ENCODE peak calls at places on chromosomes 1 and 21, in eight cellular contexts. S is CD8-positive, alpha-beta T cell; A is NB4; Y is astrocyte of the spinal cord; H is IMR-90; M is endothelial cell of umbilical vein; C is osteocyte; B is body of pancreas. U is an unnamed sample.

GRCh38 chr1:153353226-153353947 is 4.3 kb upstream of the S100A9 start:
- DNase-seq in H (no peak), Y (no peak), A (peak; percentile 39), M (no peak), S (no peak), B (no peak), C (peak; percentile 66), U (no peak)

GRCh38 chr1:6098303-6099215 is 52.9 kb downstream of the KCNAB2 start:
- DNase-seq in Y (peak; percentile 6), B (peak; percentile 24), M (no peak), C (no peak), H (no peak), S (no peak), A (no peak), U (no peak)

GRCh38 chr1:86773331-86774288 is 69.2 kb downstream of the SH3GLB1 start:
- DNase-seq in M (peak; percentile 32), C (no peak), A (no peak), B (no peak), S (no peak), Y (no peak), H (peak; percentile 58), U (no peak)

GRCh38 chr21:45935628-45936027 is 45.9 kb upstream of the COL6A1 start:
- DNase-seq in B (no peak), C (no peak), S (no peak), A (no peak), H (peak; percentile 63), Y (peak; percentile 53), M (no peak), U (no peak)

GRCh38 chr1:173112129-173112528 is 61.4 kb upstream of the TNFSF18 start:
- DNase-seq in C (no peak), B (no peak), A (peak; percentile 70), M (peak; percentile 76), Y (no peak), H (peak; percentile 67), S (no peak), U (no peak)

GRCh38 chr21:45403825-45404725 is 890 bp upstream of the COL18A1 start:
- DNase-seq in M (peak; percentile 7), Y (peak; percentile 59), S (no peak), C (no peak), A (no peak), H (peak; percentile 31), B (peak; percentile 48), U (no peak)

GRCh38 chr1:199272107-199272506 is 633.3 kb downstream of the PTPRC start:
- DNase-seq in S (no peak), A (no peak), H (peak; percentile 74), B (peak; percentile 3), M (no peak), Y (peak; percentile 91), C (no peak), U (no peak)

GRCh38 chr1:69858534-69858933 is 290.8 kb downstream of the LRRC7 start:
- DNase-seq in H (no peak), C (no peak), A (no peak), B (no peak), S (no peak), Y (peak; percentile 18), M (peak; percentile 61), U (no peak)

GRCh38 chr21:41726970-41727783 is 39.7 kb downstream of the RIPK4 start:
- DNase-seq in H (peak; percentile 42), S (no peak), A (peak; percentile 20), B (peak; percentile 55), C (no peak), Y (peak; percentile 52), M (no peak), U (no peak)

GRCh38 chr1:96080925-96081324 is 640.7 kb upstream of the PTBP2 start:
- DNase-seq in Y (peak; percentile 10), H (peak; percentile 16), S (no peak), M (no peak), A (peak; percentile 17), B (no peak), C (no peak), U (no peak)

GRCh38 chr1:110062612-110063011 is 7.9 kb downstream of the ALX3 start:
- DNase-seq in M (no peak), S (no peak), B (no peak), H (no peak), Y (no peak), C (no peak), A (no peak), U (no peak)

GRCh38 chr1:187871177-187871576 is 1042.4 kb downstream of the PLA2G4A start:
- DNase-seq in A (no peak), S (no peak), Y (no peak), C (no peak), B (no peak), M (peak; percentile 3), H (no peak), U (no peak)

GRCh38 chr1:220958234-220958633 is 79.0 kb downstream of the HLX start:
- DNase-seq in M (no peak), S (no peak), Y (no peak), C (no peak), H (no peak), A (no peak), B (no peak), U (no peak)

GRCh38 chr21:31666445-31667010 is 7.0 kb downstream of the SOD1 start:
- DNase-seq in H (no peak), A (no peak), C (no peak), B (no peak), S (no peak), M (no peak), Y (no peak), U (no peak)

GRCh38 chr21:34690041-34690792 is 21.4 kb downstream of the CLIC6 start:
- DNase-seq in H (no peak), B (peak; percentile 26), C (no peak), S (no peak), Y (no peak), A (no peak), M (no peak), U (no peak)

GRCh38 chr1:11523746-11524464 is 45.0 kb downstream of the DISP3 start:
- DNase-seq in B (no peak), H (no peak), C (no peak), M (no peak), Y (no peak), S (no peak), A (no peak), U (no peak)

GRCh38 chr21:29133796-29134195 is 3.4 kb downstream of the MAP3K7CL start:
- DNase-seq in A (no peak), H (no peak), M (no peak), S (no peak), Y (no peak), C (no peak), B (no peak), U (no peak)

GRCh38 chr1:232017057-232017456 is 390.5 kb downstream of the DISC1 start:
- DNase-seq in Y (no peak), M (no peak), H (peak; percentile 15), C (no peak), B (no peak), A (no peak), S (no peak), U (no peak)
- TF ChIP-seq CTCF in Y (no peak), M (no peak), H (no peak), C (no peak), B (no peak), A (no peak), S (no peak), U (no peak)

GRCh38 chr1:179955318-179955638 is 668 bp downstream of the CEP350 start:
- DNase-seq in C (no peak), M (peak; percentile 49), B (no peak), S (no peak), Y (no peak), H (peak; percentile 5), A (no peak), U (no peak)

GRCh38 chr1:179954494-179955317 is at the start of gene CEP350:
- DNase-seq in B (peak; percentile 99), A (peak; percentile 99), S (peak; percentile 98), H (peak; percentile 99), C (peak; percentile 99), Y (peak; percentile 99), M (peak; percentile 99), U (peak; percentile 95)

GRCh38 chr1:179952181-179952580 is 2.4 kb upstream of the CEP350 start:
- DNase-seq in A (peak; percentile 67), Y (no peak), H (no peak), M (no peak), C (no peak), S (no peak), B (no peak), U (no peak)

GRCh38 chr1:179955731-179956130 is 1.1 kb downstream of the CEP350 start:
- DNase-seq in A (peak; percentile 37), C (no peak), S (no peak), Y (no peak), M (peak; percentile 15), B (no peak), H (no peak), U (no peak)

DNA sequence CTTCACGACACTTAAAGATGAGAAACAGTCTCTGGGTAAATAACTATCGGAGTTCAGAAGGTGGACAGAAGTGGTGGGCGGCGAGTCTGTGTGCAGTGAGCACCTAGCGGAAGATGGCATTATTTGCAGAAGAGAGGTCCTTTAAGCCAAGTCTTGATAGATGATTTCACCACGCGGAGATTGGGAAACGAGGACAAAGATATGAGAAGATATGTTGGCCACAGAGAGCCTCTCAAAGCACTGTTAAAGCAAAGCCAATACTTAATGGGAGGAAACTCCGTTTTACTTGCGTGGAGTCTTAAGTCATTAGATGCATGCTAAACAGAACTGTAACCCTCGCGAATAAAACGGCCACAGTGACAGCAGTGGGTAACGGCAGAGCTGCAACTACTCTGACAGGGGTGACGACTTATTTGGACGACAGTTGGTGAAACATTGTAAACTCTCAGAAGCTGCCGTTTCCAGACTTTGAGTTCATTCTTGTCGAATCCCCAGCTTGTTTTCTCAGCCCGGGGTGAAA is 576 bp upstream of the CEP350 start:
- DNase-seq in B (peak; percentile 44), M (no peak), S (no peak), A (peak; percentile 81), H (peak; percentile 51), C (no peak), Y (no peak), U (no peak)
- TF ChIP-seq CTCF in B (no peak), M (peak; percentile 32), S (peak; percentile 47), A (no peak), H (peak; percentile 24), C (peak; percentile 38), Y (peak; percentile 25), U (peak; percentile 21)

GRCh38 chr1:204343850-204344249 is 15.9 kb downstream of the PLEKHA6 start:
- DNase-seq in B (no peak), H (no peak), M (no peak), C (no peak), S (no peak), A (no peak), Y (no peak), U (no peak)
- TF ChIP-seq CTCF in B (no peak), H (no peak), M (no peak), C (no peak), S (no peak), A (no peak), Y (no peak), U (no peak)

DNA sequence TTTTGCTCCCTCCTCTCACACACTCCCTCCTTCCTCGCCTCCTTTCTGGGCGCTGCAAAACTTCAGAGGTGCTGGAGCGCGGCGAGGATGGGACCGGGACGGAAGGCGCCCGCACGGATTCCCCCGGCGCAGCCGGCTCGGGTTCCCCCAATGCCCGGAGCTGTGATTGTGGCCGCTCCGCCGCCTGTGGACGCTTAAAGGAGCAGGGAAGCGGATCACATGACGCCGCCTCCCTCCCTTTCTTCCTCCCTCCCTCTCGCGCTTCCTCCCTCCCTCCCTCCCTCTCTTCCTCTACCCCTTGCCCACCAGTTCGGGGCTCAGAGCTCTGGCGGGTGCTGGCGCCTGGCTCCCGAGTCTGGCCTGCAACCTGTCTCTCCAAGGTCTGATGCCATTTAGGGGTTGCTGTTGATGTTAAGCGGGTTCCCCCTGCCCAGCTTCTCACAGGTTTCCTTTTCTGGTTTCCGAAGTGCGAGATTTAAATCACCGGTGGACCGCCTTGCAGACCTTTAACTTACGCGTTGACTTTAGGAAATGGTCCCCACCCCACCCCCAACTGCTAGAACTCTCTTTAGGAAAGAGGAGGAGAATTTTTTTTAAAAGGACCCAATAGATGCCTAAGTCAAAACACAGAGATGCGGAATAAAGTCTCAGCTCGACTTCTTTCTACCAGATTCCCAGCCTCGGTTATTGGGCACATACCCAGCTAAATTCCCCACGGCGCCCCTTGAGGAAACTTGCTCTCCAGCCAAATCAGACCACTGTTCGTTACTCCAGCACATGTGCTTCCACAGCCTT is at the start of gene WLS:
- DNase-seq in Y (peak; percentile 78), A (no peak), S (no peak), H (peak; percentile 80), M (peak; percentile 80), C (peak; percentile 91), B (peak; percentile 83), U (no peak)
- TF ChIP-seq CTCF in Y (peak; percentile 13), A (no peak), S (no peak), H (peak; percentile 7), M (peak; percentile 16), C (peak; percentile 31), B (no peak), U (no peak)